ENCODE peak calls at places on chromosomes 5 and 9, in four cellular contexts. M, X, H and J are unnamed samples.

GRCh38 chr9:132977626-132978450 is 656 bp upstream of the GFI1B start:
- DNase-seq in H (peak), X (no peak), M (peak), J (no peak)

GRCh38 chr5:74382864-74383618 is 257.5 kb downstream of the ENC1 start:
- DNase-seq in H (peak), X (no peak), M (peak), J (peak)

GRCh38 chr5:159855476-159856157 is 60.7 kb upstream of the ADRA1B start:
- DNase-seq in M (no peak), H (no peak), X (no peak), J (no peak)

GRCh38 chr9:76161546-76161945 is 232.7 kb downstream of the RFK start:
- DNase-seq in M (no peak), X (peak), H (peak), J (peak)

GRCh38 chr5:144028058-144028457 is 142.4 kb downstream of the YIPF5 start:
- DNase-seq in H (peak), X (no peak), M (peak), J (peak)

GRCh38 chr9:134340475-134341186 is 14.4 kb downstream of the RXRA start:
- DNase-seq in X (no peak), H (no peak), M (no peak), J (no peak)

GRCh38 chr9:93477397-93477796 is 24.0 kb upstream of the FAM120AOS start:
- DNase-seq in M (no peak), X (no peak), H (no peak), J (no peak)

GRCh38 chr9:126839301-126839700 is 21.1 kb upstream of the ZBTB34 start:
- DNase-seq in M (no peak), H (no peak), X (no peak), J (no peak)

GRCh38 chr9:90420714-90421513 is 221.7 kb downstream of the DIRAS2 start:
- DNase-seq in X (no peak), H (no peak), M (no peak), J (no peak)

GRCh38 chr5:133779828-133780475 is 167.6 kb upstream of the FSTL4 start:
- DNase-seq in M (no peak), H (no peak), X (no peak), J (no peak)

GRCh38 chr5:65203746-65204145 is 278.0 kb downstream of the ADAMTS6 start:
- DNase-seq in H (peak), M (no peak), X (no peak), J (peak)

GRCh38 chr5:73032635-73033034 is 76.8 kb downstream of the FCHO2 start:
- DNase-seq in M (no peak), X (no peak), H (no peak), J (no peak)

GRCh38 chr5:178404987-178405386 is 172.4 kb upstream of the PHYKPL start:
- DNase-seq in X (no peak), H (no peak), M (no peak), J (no peak)

GRCh38 chr5:112533315-112533867 is 114.3 kb upstream of the EPB41L4A start:
- DNase-seq in H (no peak), X (no peak), M (no peak), J (no peak)

GRCh38 chr5:16304846-16305245 is 125.3 kb upstream of the MARCHF11 start:
- DNase-seq in X (no peak), M (no peak), H (no peak), J (no peak)

GRCh38 chr5:96293966-96294886 is 138.8 kb downstream of the PCSK1 start:
- DNase-seq in H (peak), X (no peak), M (no peak), J (no peak)

GRCh38 chr5:59767753-59768159 is 125.8 kb downstream of the PDE4D start:
- DNase-seq in M (no peak), X (no peak), H (no peak), J (no peak)

GRCh38 chr5:156121834-156122386 is 205.1 kb upstream of the SGCD start:
- DNase-seq in M (no peak), H (no peak), X (no peak), J (no peak)

GRCh38 chr5:10524376-10525123 is 39.3 kb upstream of the ANKRD33B start:
- DNase-seq in H (peak), M (no peak), X (peak), J (peak)

GRCh38 chr5:169895876-169896275 is 84.4 kb downstream of the INSYN2B start:
- DNase-seq in M (no peak), H (no peak), X (no peak), J (no peak)

GRCh38 chr9:75699017-75699416 is 191.5 kb upstream of the PCSK5 start:
- DNase-seq in H (no peak), M (no peak), X (no peak), J (no peak)

GRCh38 chr9:137588311-137588710 is 2.0 kb downstream of the ZMYND19 start:
- DNase-seq in M (no peak), X (no peak), H (no peak), J (no peak)
- H3K4me3 ChIP-seq in M (peak), X (peak), H (no peak), J (no peak)

DNA sequence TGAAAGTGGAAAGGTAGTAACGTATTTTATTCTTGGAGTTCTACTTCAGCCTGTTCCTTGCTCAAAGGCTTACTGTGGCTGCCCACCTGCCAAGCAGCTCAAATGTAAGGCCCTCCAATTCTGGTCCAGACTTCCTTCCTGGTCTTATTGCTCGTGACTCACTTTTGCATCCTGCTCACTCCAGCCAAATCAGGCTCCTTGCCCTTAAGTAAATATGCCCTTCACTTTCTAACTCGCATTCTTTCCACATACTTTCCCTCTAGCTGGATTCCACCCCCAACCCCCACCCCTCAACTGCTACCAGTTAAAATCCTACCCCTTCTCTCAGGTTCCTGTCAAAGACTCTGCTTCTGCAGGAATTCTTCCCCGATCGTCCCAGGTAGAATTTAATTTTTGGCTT is 96.6 kb downstream of the GALNT10 start:
- DNase-seq in X (peak), H (peak), M (no peak), J (no peak)
- H3K4me3 ChIP-seq in X (no peak), H (peak), M (no peak), J (no peak)

DNA sequence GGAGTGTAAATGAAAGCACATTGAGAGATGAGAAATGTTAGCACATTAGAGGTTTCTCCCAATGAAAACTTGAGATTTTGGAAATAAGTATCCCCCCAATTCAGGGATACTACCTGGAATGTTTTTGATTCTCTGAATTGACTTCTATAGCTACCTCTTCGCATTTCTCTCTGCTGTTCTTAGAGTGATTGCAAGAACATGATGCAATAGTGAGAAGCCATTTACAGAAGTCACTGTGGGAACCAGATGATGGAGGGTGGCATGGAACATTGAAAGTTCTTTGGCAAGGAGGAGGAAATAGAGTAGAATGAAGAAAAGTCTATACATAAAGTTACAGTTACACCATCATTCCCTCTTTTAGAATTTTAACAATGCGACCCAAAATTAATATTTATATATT is 9.2 kb downstream of the NPR3 start:
- DNase-seq in H (no peak), X (no peak), M (no peak), J (no peak)
- H3K4me3 ChIP-seq in H (no peak), X (no peak), M (no peak), J (no peak)

DNA sequence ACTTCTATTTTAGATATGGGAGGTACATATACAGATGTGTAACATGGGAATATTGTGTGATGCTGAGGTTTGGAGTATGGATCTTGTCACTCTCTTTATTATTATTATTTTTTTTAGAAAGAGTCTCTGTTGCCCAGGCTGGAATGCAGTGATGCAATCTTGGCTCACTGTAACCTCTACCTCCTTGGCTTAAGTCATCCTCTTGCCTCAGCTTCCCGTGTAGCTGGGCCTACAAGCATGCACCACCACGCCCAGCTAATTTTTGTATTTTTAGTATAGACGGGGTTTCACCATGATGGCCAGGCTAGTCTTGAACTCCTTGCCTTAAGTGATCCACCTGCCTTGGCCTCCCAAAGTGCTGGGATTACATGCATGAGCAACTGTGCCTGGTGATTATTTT is 138.4 kb upstream of the SLC28A3 start:
- DNase-seq in X (no peak), H (no peak), M (no peak), J (no peak)
- H3K4me3 ChIP-seq in X (no peak), H (no peak), M (no peak), J (no peak)